ENCODE peak calls at places on chromosomes 1 and 21, in nine cellular contexts. One of them, this sample, is unnamed.

GRCh38 chr1:32773018-32773763 is 44.0 kb downstream of the YARS1 start:
- DNase-seq in RWPE1: peak
- DNase-seq in endothelial cell: peak
- DNase-seq in prostate gland: peak
- DNase-seq in kidney: peak
- DNase-seq in gastrocnemius medialis: peak
- DNase-seq in lung: peak
- DNase-seq in AG09319: peak
- DNase-seq in tibial artery: peak
- DNase-seq in this sample: peak

GRCh38 chr1:38444311-38444710 is 397.7 kb upstream of the POU3F1 start:
- DNase-seq in RWPE1: peak
- DNase-seq in endothelial cell: no peak
- DNase-seq in prostate gland: no peak
- DNase-seq in kidney: no peak
- DNase-seq in gastrocnemius medialis: no peak
- DNase-seq in lung: no peak
- DNase-seq in AG09319: no peak
- DNase-seq in tibial artery: no peak
- DNase-seq in this sample: no peak

GRCh38 chr1:117120774-117121588 is 568 bp downstream of the TRIM45 start:
- DNase-seq in RWPE1: peak
- DNase-seq in endothelial cell: peak
- DNase-seq in prostate gland: no peak
- DNase-seq in kidney: no peak
- DNase-seq in gastrocnemius medialis: peak
- DNase-seq in lung: no peak
- DNase-seq in AG09319: no peak
- DNase-seq in tibial artery: no peak
- DNase-seq in this sample: no peak

GRCh38 chr1:30816211-30817082 is 58.9 kb upstream of the LAPTM5 start:
- DNase-seq in RWPE1: peak
- DNase-seq in endothelial cell: peak
- DNase-seq in prostate gland: peak
- DNase-seq in kidney: peak
- DNase-seq in gastrocnemius medialis: no peak
- DNase-seq in lung: no peak
- DNase-seq in AG09319: no peak
- DNase-seq in tibial artery: peak
- DNase-seq in this sample: no peak

GRCh38 chr21:37119421-37120218 is 46.6 kb downstream of the TTC3 start:
- DNase-seq in RWPE1: no peak
- DNase-seq in endothelial cell: peak
- DNase-seq in prostate gland: no peak
- DNase-seq in kidney: no peak
- DNase-seq in gastrocnemius medialis: no peak
- DNase-seq in lung: no peak
- DNase-seq in AG09319: no peak
- DNase-seq in tibial artery: no peak
- DNase-seq in this sample: no peak

GRCh38 chr1:5287178-5288155 is 633.1 kb downstream of the AJAP1 start:
- DNase-seq in RWPE1: no peak
- DNase-seq in endothelial cell: no peak
- DNase-seq in prostate gland: no peak
- DNase-seq in kidney: no peak
- DNase-seq in gastrocnemius medialis: no peak
- DNase-seq in lung: no peak
- DNase-seq in AG09319: no peak
- DNase-seq in tibial artery: no peak
- DNase-seq in this sample: no peak

GRCh38 chr1:211606914-211607751 is 28.2 kb upstream of the SLC30A1 start:
- DNase-seq in RWPE1: no peak
- DNase-seq in endothelial cell: no peak
- DNase-seq in prostate gland: no peak
- DNase-seq in kidney: no peak
- DNase-seq in gastrocnemius medialis: no peak
- DNase-seq in lung: peak
- DNase-seq in AG09319: no peak
- DNase-seq in tibial artery: no peak
- DNase-seq in this sample: peak

GRCh38 chr1:191343816-191344215 is 814.4 kb upstream of the RGS18 start:
- DNase-seq in RWPE1: peak
- DNase-seq in endothelial cell: no peak
- DNase-seq in prostate gland: no peak
- DNase-seq in kidney: no peak
- DNase-seq in gastrocnemius medialis: no peak
- DNase-seq in lung: no peak
- DNase-seq in AG09319: no peak
- DNase-seq in tibial artery: no peak
- DNase-seq in this sample: no peak

GRCh38 chr1:4494558-4494957 is 159.9 kb upstream of the AJAP1 start:
- DNase-seq in RWPE1: peak
- DNase-seq in endothelial cell: no peak
- DNase-seq in prostate gland: no peak
- DNase-seq in kidney: no peak
- DNase-seq in gastrocnemius medialis: no peak
- DNase-seq in lung: no peak
- DNase-seq in AG09319: no peak
- DNase-seq in tibial artery: no peak
- DNase-seq in this sample: no peak

GRCh38 chr1:181255270-181255929 is 166.9 kb downstream of the IER5 start:
- DNase-seq in RWPE1: peak
- DNase-seq in endothelial cell: no peak
- DNase-seq in prostate gland: no peak
- DNase-seq in kidney: no peak
- DNase-seq in gastrocnemius medialis: peak
- DNase-seq in lung: no peak
- DNase-seq in AG09319: peak
- DNase-seq in tibial artery: no peak
- DNase-seq in this sample: no peak

GRCh38 chr1:57423135-57424131 is at the start of gene DAB1:
- DNase-seq in RWPE1: no peak
- DNase-seq in endothelial cell: peak
- DNase-seq in prostate gland: no peak
- DNase-seq in kidney: peak
- DNase-seq in gastrocnemius medialis: no peak
- DNase-seq in lung: no peak
- DNase-seq in AG09319: no peak
- DNase-seq in tibial artery: no peak
- DNase-seq in this sample: peak

GRCh38 chr1:229293528-229294204 is 22.8 kb downstream of the RAB4A start:
- DNase-seq in RWPE1: no peak
- DNase-seq in endothelial cell: no peak
- DNase-seq in prostate gland: no peak
- DNase-seq in kidney: no peak
- DNase-seq in gastrocnemius medialis: no peak
- DNase-seq in lung: no peak
- DNase-seq in AG09319: no peak
- DNase-seq in tibial artery: no peak
- DNase-seq in this sample: no peak

GRCh38 chr21:34221331-34222030 is 142.3 kb upstream of the KCNE2 start:
- DNase-seq in RWPE1: no peak
- DNase-seq in endothelial cell: no peak
- DNase-seq in prostate gland: no peak
- DNase-seq in kidney: no peak
- DNase-seq in gastrocnemius medialis: no peak
- DNase-seq in lung: no peak
- DNase-seq in AG09319: peak
- DNase-seq in tibial artery: no peak
- DNase-seq in this sample: no peak

GRCh38 chr1:53362851-53363642 is 35.2 kb upstream of the LRP8 start:
- DNase-seq in RWPE1: no peak
- DNase-seq in endothelial cell: no peak
- DNase-seq in prostate gland: no peak
- DNase-seq in kidney: peak
- DNase-seq in gastrocnemius medialis: no peak
- DNase-seq in lung: no peak
- DNase-seq in AG09319: no peak
- DNase-seq in tibial artery: peak
- DNase-seq in this sample: peak

GRCh38 chr21:28235169-28235892 is 757.3 kb downstream of the LTN1 start:
- DNase-seq in RWPE1: no peak
- DNase-seq in endothelial cell: no peak
- DNase-seq in prostate gland: no peak
- DNase-seq in kidney: no peak
- DNase-seq in gastrocnemius medialis: no peak
- DNase-seq in lung: no peak
- DNase-seq in AG09319: no peak
- DNase-seq in tibial artery: peak
- DNase-seq in this sample: no peak
- TF ChIP-seq CTCF in RWPE1: no peak
- TF ChIP-seq CTCF in endothelial cell: no peak
- TF ChIP-seq CTCF in prostate gland: no peak
- TF ChIP-seq CTCF in kidney: no peak
- TF ChIP-seq CTCF in gastrocnemius medialis: peak
- TF ChIP-seq CTCF in lung: no peak
- TF ChIP-seq CTCF in AG09319: no peak
- TF ChIP-seq CTCF in tibial artery: no peak
- TF ChIP-seq CTCF in this sample: no peak

GRCh38 chr1:3222042-3222692 is 153.2 kb downstream of the PRDM16 start:
- DNase-seq in RWPE1: no peak
- DNase-seq in endothelial cell: no peak
- DNase-seq in prostate gland: no peak
- DNase-seq in kidney: no peak
- DNase-seq in gastrocnemius medialis: no peak
- DNase-seq in lung: peak
- DNase-seq in AG09319: no peak
- DNase-seq in tibial artery: peak
- DNase-seq in this sample: no peak
- TF ChIP-seq CTCF in RWPE1: no peak
- TF ChIP-seq CTCF in endothelial cell: no peak
- TF ChIP-seq CTCF in prostate gland: no peak
- TF ChIP-seq CTCF in kidney: no peak
- TF ChIP-seq CTCF in gastrocnemius medialis: no peak
- TF ChIP-seq CTCF in lung: no peak
- TF ChIP-seq CTCF in AG09319: no peak
- TF ChIP-seq CTCF in tibial artery: no peak
- TF ChIP-seq CTCF in this sample: no peak

GRCh38 chr1:234612352-234613127 is 2.6 kb upstream of the IRF2BP2 start:
- DNase-seq in RWPE1: peak
- DNase-seq in endothelial cell: no peak
- DNase-seq in prostate gland: peak
- DNase-seq in kidney: peak
- DNase-seq in gastrocnemius medialis: peak
- DNase-seq in lung: peak
- DNase-seq in AG09319: peak
- DNase-seq in tibial artery: peak
- DNase-seq in this sample: peak

GRCh38 chr1:234610061-234610581 is at the start of gene IRF2BP2:
- DNase-seq in RWPE1: peak
- DNase-seq in endothelial cell: peak
- DNase-seq in prostate gland: peak
- DNase-seq in kidney: peak
- DNase-seq in gastrocnemius medialis: peak
- DNase-seq in lung: peak
- DNase-seq in AG09319: no peak
- DNase-seq in tibial artery: peak
- DNase-seq in this sample: peak

GRCh38 chr1:234610582-234611152 is 689 bp upstream of the IRF2BP2 start:
- DNase-seq in RWPE1: peak
- DNase-seq in endothelial cell: peak
- DNase-seq in prostate gland: peak
- DNase-seq in kidney: peak
- DNase-seq in gastrocnemius medialis: peak
- DNase-seq in lung: peak
- DNase-seq in AG09319: peak
- DNase-seq in tibial artery: peak
- DNase-seq in this sample: peak

GRCh38 chr1:234611799-234612351 is 1.9 kb upstream of the IRF2BP2 start:
- DNase-seq in RWPE1: no peak
- DNase-seq in endothelial cell: no peak
- DNase-seq in prostate gland: no peak
- DNase-seq in kidney: peak
- DNase-seq in gastrocnemius medialis: no peak
- DNase-seq in lung: no peak
- DNase-seq in AG09319: no peak
- DNase-seq in tibial artery: peak
- DNase-seq in this sample: peak

GRCh38 chr1:234611153-234611798 is 1.3 kb upstream of the IRF2BP2 start:
- DNase-seq in RWPE1: no peak
- DNase-seq in endothelial cell: no peak
- DNase-seq in prostate gland: peak
- DNase-seq in kidney: no peak
- DNase-seq in gastrocnemius medialis: no peak
- DNase-seq in lung: peak
- DNase-seq in AG09319: no peak
- DNase-seq in tibial artery: no peak
- DNase-seq in this sample: peak
- TF ChIP-seq CTCF in RWPE1: no peak
- TF ChIP-seq CTCF in endothelial cell: peak
- TF ChIP-seq CTCF in prostate gland: no peak
- TF ChIP-seq CTCF in kidney: no peak
- TF ChIP-seq CTCF in gastrocnemius medialis: no peak
- TF ChIP-seq CTCF in lung: no peak
- TF ChIP-seq CTCF in AG09319: no peak
- TF ChIP-seq CTCF in tibial artery: no peak
- TF ChIP-seq CTCF in this sample: no peak

GRCh38 chr1:203772836-203773235 is 7.9 kb downstream of the LAX1 start:
- DNase-seq in RWPE1: no peak
- DNase-seq in endothelial cell: no peak
- DNase-seq in prostate gland: no peak
- DNase-seq in kidney: no peak
- DNase-seq in gastrocnemius medialis: no peak
- DNase-seq in lung: no peak
- DNase-seq in AG09319: no peak
- DNase-seq in tibial artery: no peak
- DNase-seq in this sample: no peak

GRCh38 chr1:203777596-203777995 is 12.6 kb downstream of the LAX1 start:
- DNase-seq in RWPE1: no peak
- DNase-seq in endothelial cell: no peak
- DNase-seq in prostate gland: no peak
- DNase-seq in kidney: no peak
- DNase-seq in gastrocnemius medialis: no peak
- DNase-seq in lung: no peak
- DNase-seq in AG09319: no peak
- DNase-seq in tibial artery: no peak
- DNase-seq in this sample: no peak

GRCh38 chr1:203771901-203772301 is 6.9 kb downstream of the LAX1 start:
- DNase-seq in RWPE1: no peak
- DNase-seq in endothelial cell: no peak
- DNase-seq in prostate gland: no peak
- DNase-seq in kidney: no peak
- DNase-seq in gastrocnemius medialis: peak
- DNase-seq in lung: no peak
- DNase-seq in AG09319: no peak
- DNase-seq in tibial artery: no peak
- DNase-seq in this sample: no peak

GRCh38 chr1:203778789-203779188 is 13.8 kb downstream of the LAX1 start:
- DNase-seq in RWPE1: no peak
- DNase-seq in endothelial cell: no peak
- DNase-seq in prostate gland: no peak
- DNase-seq in kidney: no peak
- DNase-seq in gastrocnemius medialis: no peak
- DNase-seq in lung: no peak
- DNase-seq in AG09319: no peak
- DNase-seq in tibial artery: no peak
- DNase-seq in this sample: no peak

DNA sequence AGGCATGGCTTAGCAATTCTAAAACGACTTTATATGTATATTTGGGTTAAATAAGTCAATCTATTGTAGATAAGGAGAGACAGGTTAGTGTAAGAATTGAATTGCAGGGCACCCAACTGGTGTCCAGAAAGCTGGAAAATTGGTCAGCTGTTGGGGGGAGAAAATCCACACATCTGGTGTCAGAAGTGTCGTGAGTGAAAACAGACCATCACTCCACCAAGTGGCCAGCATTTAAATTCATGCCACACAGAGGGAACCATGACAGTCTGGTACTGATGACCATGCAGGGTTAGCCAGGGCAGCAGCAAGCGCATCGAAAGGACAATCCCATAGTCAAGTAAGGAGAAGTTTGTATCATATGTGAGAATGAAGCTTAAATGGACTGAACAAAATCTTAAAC is 11.7 kb downstream of the LAX1 start:
- DNase-seq in RWPE1: no peak
- DNase-seq in endothelial cell: peak
- DNase-seq in prostate gland: no peak
- DNase-seq in kidney: no peak
- DNase-seq in gastrocnemius medialis: no peak
- DNase-seq in lung: no peak
- DNase-seq in AG09319: no peak
- DNase-seq in tibial artery: no peak
- DNase-seq in this sample: no peak
- TF ChIP-seq CTCF in RWPE1: no peak
- TF ChIP-seq CTCF in endothelial cell: no peak
- TF ChIP-seq CTCF in prostate gland: no peak
- TF ChIP-seq CTCF in kidney: peak
- TF ChIP-seq CTCF in gastrocnemius medialis: peak
- TF ChIP-seq CTCF in lung: no peak
- TF ChIP-seq CTCF in AG09319: no peak
- TF ChIP-seq CTCF in tibial artery: no peak
- TF ChIP-seq CTCF in this sample: no peak

This sample was measured in GM20000.